ENCODE peak calls at places on chromosomes 13 and 19, in eight cellular contexts. One of them, this sample, is unnamed.

GRCh38 chr19:3801412-3802096 is 15.4 kb upstream of the MATK start:
- DNase-seq in CD8-positive, alpha-beta T cell: peak; percentile 66
- DNase-seq in SK-N-SH: peak; percentile 85
- DNase-seq in upper lobe of right lung: no peak
- DNase-seq in thoracic aorta: no peak
- DNase-seq in transverse colon: peak; percentile 37
- DNase-seq in cardiac muscle cell: peak; percentile 21
- DNase-seq in HepG2: no peak
- DNase-seq in this sample: peak; percentile 44

GRCh38 chr13:94088742-94089141 is 390.7 kb downstream of the DCT start:
- DNase-seq in CD8-positive, alpha-beta T cell: no peak
- DNase-seq in SK-N-SH: peak; percentile 8
- DNase-seq in upper lobe of right lung: no peak
- DNase-seq in thoracic aorta: no peak
- DNase-seq in transverse colon: no peak
- DNase-seq in cardiac muscle cell: no peak
- DNase-seq in HepG2: no peak
- DNase-seq in this sample: no peak

GRCh38 chr19:495440-496332 is 600 bp upstream of the MADCAM1 start:
- DNase-seq in CD8-positive, alpha-beta T cell: peak; percentile 41
- DNase-seq in SK-N-SH: peak; percentile 84
- DNase-seq in upper lobe of right lung: peak; percentile 67
- DNase-seq in thoracic aorta: no peak
- DNase-seq in transverse colon: no peak
- DNase-seq in cardiac muscle cell: peak; percentile 49
- DNase-seq in HepG2: no peak
- DNase-seq in this sample: peak; percentile 48

GRCh38 chr13:113573065-113573464 is 11.5 kb upstream of the TFDP1 start:
- DNase-seq in CD8-positive, alpha-beta T cell: no peak
- DNase-seq in SK-N-SH: no peak
- DNase-seq in upper lobe of right lung: no peak
- DNase-seq in thoracic aorta: no peak
- DNase-seq in transverse colon: no peak
- DNase-seq in cardiac muscle cell: no peak
- DNase-seq in HepG2: no peak
- DNase-seq in this sample: no peak

GRCh38 chr13:106484755-106485193 is 50.7 kb downstream of the EFNB2 start:
- DNase-seq in CD8-positive, alpha-beta T cell: no peak
- DNase-seq in SK-N-SH: no peak
- DNase-seq in upper lobe of right lung: no peak
- DNase-seq in thoracic aorta: no peak
- DNase-seq in transverse colon: no peak
- DNase-seq in cardiac muscle cell: peak; percentile 89
- DNase-seq in HepG2: no peak
- DNase-seq in this sample: no peak

GRCh38 chr19:19740755-19741154 is 7.8 kb upstream of the ZNF14 start:
- DNase-seq in CD8-positive, alpha-beta T cell: no peak
- DNase-seq in SK-N-SH: peak; percentile 8
- DNase-seq in upper lobe of right lung: no peak
- DNase-seq in thoracic aorta: no peak
- DNase-seq in transverse colon: no peak
- DNase-seq in cardiac muscle cell: no peak
- DNase-seq in HepG2: no peak
- DNase-seq in this sample: no peak

GRCh38 chr13:112444001-112444311 is 67.8 kb downstream of the SPACA7 start:
- DNase-seq in CD8-positive, alpha-beta T cell: no peak
- DNase-seq in SK-N-SH: peak; percentile 88
- DNase-seq in upper lobe of right lung: peak; percentile 82
- DNase-seq in thoracic aorta: no peak
- DNase-seq in transverse colon: peak; percentile 71
- DNase-seq in cardiac muscle cell: peak; percentile 62
- DNase-seq in HepG2: peak; percentile 44
- DNase-seq in this sample: no peak

GRCh38 chr19:10915511-10916091 is 12.8 kb downstream of the YIPF2 start:
- DNase-seq in CD8-positive, alpha-beta T cell: no peak
- DNase-seq in SK-N-SH: peak; percentile 68
- DNase-seq in upper lobe of right lung: no peak
- DNase-seq in thoracic aorta: no peak
- DNase-seq in transverse colon: no peak
- DNase-seq in cardiac muscle cell: peak; percentile 56
- DNase-seq in HepG2: no peak
- DNase-seq in this sample: no peak

GRCh38 chr13:51995677-51996551 is 15.3 kb downstream of the ATP7B start:
- DNase-seq in CD8-positive, alpha-beta T cell: no peak
- DNase-seq in SK-N-SH: no peak
- DNase-seq in upper lobe of right lung: no peak
- DNase-seq in thoracic aorta: no peak
- DNase-seq in transverse colon: peak; percentile 45
- DNase-seq in cardiac muscle cell: peak; percentile 80
- DNase-seq in HepG2: no peak
- DNase-seq in this sample: no peak

GRCh38 chr19:51799311-51799997 is 4.5 kb downstream of the FPR3 start:
- DNase-seq in CD8-positive, alpha-beta T cell: no peak
- DNase-seq in SK-N-SH: peak; percentile 14
- DNase-seq in upper lobe of right lung: peak; percentile 76
- DNase-seq in thoracic aorta: peak; percentile 71
- DNase-seq in transverse colon: peak; percentile 58
- DNase-seq in cardiac muscle cell: peak; percentile 100
- DNase-seq in HepG2: peak; percentile 35
- DNase-seq in this sample: no peak

GRCh38 chr13:30065181-30065580 is 214.8 kb upstream of the UBL3 start:
- DNase-seq in CD8-positive, alpha-beta T cell: no peak
- DNase-seq in SK-N-SH: no peak
- DNase-seq in upper lobe of right lung: no peak
- DNase-seq in thoracic aorta: no peak
- DNase-seq in transverse colon: no peak
- DNase-seq in cardiac muscle cell: no peak
- DNase-seq in HepG2: no peak
- DNase-seq in this sample: no peak

GRCh38 chr19:48325265-48325910 is at the start of gene EMP3:
- DNase-seq in CD8-positive, alpha-beta T cell: peak; percentile 91
- DNase-seq in SK-N-SH: no peak
- DNase-seq in upper lobe of right lung: peak; percentile 87
- DNase-seq in thoracic aorta: peak; percentile 53
- DNase-seq in transverse colon: peak; percentile 86
- DNase-seq in cardiac muscle cell: peak; percentile 95
- DNase-seq in HepG2: no peak
- DNase-seq in this sample: peak; percentile 84

GRCh38 chr13:20993661-20994440 is 67.5 kb downstream of the LATS2 start:
- DNase-seq in CD8-positive, alpha-beta T cell: no peak
- DNase-seq in SK-N-SH: no peak
- DNase-seq in upper lobe of right lung: no peak
- DNase-seq in thoracic aorta: no peak
- DNase-seq in transverse colon: no peak
- DNase-seq in cardiac muscle cell: peak; percentile 81
- DNase-seq in HepG2: no peak
- DNase-seq in this sample: no peak

GRCh38 chr19:2494084-2494446 is 18.1 kb downstream of the GADD45B start:
- DNase-seq in CD8-positive, alpha-beta T cell: peak; percentile 33
- DNase-seq in SK-N-SH: peak; percentile 75
- DNase-seq in upper lobe of right lung: no peak
- DNase-seq in thoracic aorta: no peak
- DNase-seq in transverse colon: no peak
- DNase-seq in cardiac muscle cell: peak; percentile 49
- DNase-seq in HepG2: no peak
- DNase-seq in this sample: no peak

GRCh38 chr13:112711528-112712265 is 21.9 kb downstream of the ATP11A start:
- DNase-seq in CD8-positive, alpha-beta T cell: no peak
- DNase-seq in SK-N-SH: no peak
- DNase-seq in upper lobe of right lung: peak; percentile 86
- DNase-seq in thoracic aorta: peak; percentile 74
- DNase-seq in transverse colon: peak; percentile 78
- DNase-seq in cardiac muscle cell: peak; percentile 99
- DNase-seq in HepG2: peak; percentile 76
- DNase-seq in this sample: no peak

GRCh38 chr19:58054792-58055482 is 4.1 kb upstream of the ZNF135 start:
- DNase-seq in CD8-positive, alpha-beta T cell: no peak
- DNase-seq in SK-N-SH: no peak
- DNase-seq in upper lobe of right lung: no peak
- DNase-seq in thoracic aorta: no peak
- DNase-seq in transverse colon: peak; percentile 14
- DNase-seq in cardiac muscle cell: peak; percentile 38
- DNase-seq in HepG2: no peak
- DNase-seq in this sample: no peak

GRCh38 chr19:34253711-34254551 is 423 bp upstream of the GARRE1 start:
- DNase-seq in CD8-positive, alpha-beta T cell: no peak
- DNase-seq in SK-N-SH: no peak
- DNase-seq in upper lobe of right lung: peak; percentile 96
- DNase-seq in thoracic aorta: peak; percentile 16
- DNase-seq in transverse colon: peak; percentile 92
- DNase-seq in cardiac muscle cell: no peak
- DNase-seq in HepG2: peak; percentile 66
- DNase-seq in this sample: no peak

GRCh38 chr13:66530686-66531085 is 699.5 kb downstream of the PCDH9 start:
- DNase-seq in CD8-positive, alpha-beta T cell: no peak
- DNase-seq in SK-N-SH: no peak
- DNase-seq in upper lobe of right lung: no peak
- DNase-seq in thoracic aorta: no peak
- DNase-seq in transverse colon: no peak
- DNase-seq in cardiac muscle cell: no peak
- DNase-seq in HepG2: no peak
- DNase-seq in this sample: no peak

GRCh38 chr13:66528139-66528538 is 702.0 kb downstream of the PCDH9 start:
- DNase-seq in CD8-positive, alpha-beta T cell: no peak
- DNase-seq in SK-N-SH: no peak
- DNase-seq in upper lobe of right lung: no peak
- DNase-seq in thoracic aorta: no peak
- DNase-seq in transverse colon: no peak
- DNase-seq in cardiac muscle cell: no peak
- DNase-seq in HepG2: no peak
- DNase-seq in this sample: no peak

GRCh38 chr13:66532146-66532545 is 698.0 kb downstream of the PCDH9 start:
- DNase-seq in CD8-positive, alpha-beta T cell: no peak
- DNase-seq in SK-N-SH: no peak
- DNase-seq in upper lobe of right lung: no peak
- DNase-seq in thoracic aorta: no peak
- DNase-seq in transverse colon: no peak
- DNase-seq in cardiac muscle cell: peak; percentile 30
- DNase-seq in HepG2: no peak
- DNase-seq in this sample: no peak

GRCh38 chr13:66530158-66530557 is 700.0 kb downstream of the PCDH9 start:
- DNase-seq in CD8-positive, alpha-beta T cell: no peak
- DNase-seq in SK-N-SH: no peak
- DNase-seq in upper lobe of right lung: no peak
- DNase-seq in thoracic aorta: no peak
- DNase-seq in transverse colon: no peak
- DNase-seq in cardiac muscle cell: no peak
- DNase-seq in HepG2: no peak
- DNase-seq in this sample: no peak

GRCh38 chr13:66528903-66529576 is 701.1 kb downstream of the PCDH9 start:
- DNase-seq in CD8-positive, alpha-beta T cell: no peak
- DNase-seq in SK-N-SH: no peak
- DNase-seq in upper lobe of right lung: no peak
- DNase-seq in thoracic aorta: no peak
- DNase-seq in transverse colon: no peak
- DNase-seq in cardiac muscle cell: no peak
- DNase-seq in HepG2: no peak
- DNase-seq in this sample: no peak
- H3K4me1 ChIP-seq in CD8-positive, alpha-beta T cell: no peaks in the 10 kb centered on the region
- H3K4me1 ChIP-seq in SK-N-SH: no peaks in the 10 kb centered on the region
- H3K4me1 ChIP-seq in upper lobe of right lung: no peaks in the 10 kb centered on the region
- H3K4me1 ChIP-seq in thoracic aorta: no peaks in the 10 kb centered on the region
- H3K4me1 ChIP-seq in transverse colon: no peaks in the 10 kb centered on the region
- H3K4me1 ChIP-seq in cardiac muscle cell: no peaks in the 10 kb centered on the region
- H3K4me1 ChIP-seq in HepG2: no peaks in the 10 kb centered on the region
- H3K4me1 ChIP-seq in this sample: no peaks in the 10 kb centered on the region

GRCh38 chr13:78603240-78603947 is at the start of gene POU4F1:
- DNase-seq in CD8-positive, alpha-beta T cell: peak; percentile 72
- DNase-seq in SK-N-SH: peak; percentile 90
- DNase-seq in upper lobe of right lung: no peak
- DNase-seq in thoracic aorta: no peak
- DNase-seq in transverse colon: peak; percentile 69
- DNase-seq in cardiac muscle cell: peak; percentile 32
- DNase-seq in HepG2: peak; percentile 72
- DNase-seq in this sample: peak; percentile 35
- H3K27ac ChIP-seq in CD8-positive, alpha-beta T cell: no peak within 1 kb of the TSS
- H3K27ac ChIP-seq in SK-N-SH: no peak within 1 kb of the TSS
- H3K27ac ChIP-seq in upper lobe of right lung: no peak within 1 kb of the TSS
- H3K27ac ChIP-seq in thoracic aorta: no peak within 1 kb of the TSS
- H3K27ac ChIP-seq in transverse colon: no peak within 1 kb of the TSS
- H3K27ac ChIP-seq in cardiac muscle cell: no peak within 1 kb of the TSS
- H3K27ac ChIP-seq in HepG2: no peak within 1 kb of the TSS
- H3K27ac ChIP-seq in this sample: no peak within 1 kb of the TSS

GRCh38 chr13:23966691-23967615 is 69.7 kb upstream of the C1QTNF9B start:
- DNase-seq in CD8-positive, alpha-beta T cell: no peak
- DNase-seq in SK-N-SH: no peak
- DNase-seq in upper lobe of right lung: no peak
- DNase-seq in thoracic aorta: no peak
- DNase-seq in transverse colon: no peak
- DNase-seq in cardiac muscle cell: peak; percentile 40
- DNase-seq in HepG2: no peak
- DNase-seq in this sample: no peak
- H3K4me3 ChIP-seq in CD8-positive, alpha-beta T cell: peak overlapping the region; percentile 40
- H3K4me3 ChIP-seq in SK-N-SH: no peak overlapping the region
- H3K4me3 ChIP-seq in upper lobe of right lung: peak overlapping the region; percentile 11
- H3K4me3 ChIP-seq in thoracic aorta: peak overlapping the region; percentile 37
- H3K4me3 ChIP-seq in transverse colon: peak overlapping the region; percentile 13
- H3K4me3 ChIP-seq in cardiac muscle cell: no peak overlapping the region
- H3K4me3 ChIP-seq in HepG2: no peak overlapping the region
- H3K4me3 ChIP-seq in this sample: peak overlapping the region; percentile 88

GRCh38 chr13:102235689-102236088 is 166.2 kb downstream of the FGF14 start:
- DNase-seq in CD8-positive, alpha-beta T cell: no peak
- DNase-seq in SK-N-SH: no peak
- DNase-seq in upper lobe of right lung: no peak
- DNase-seq in thoracic aorta: no peak
- DNase-seq in transverse colon: no peak
- DNase-seq in cardiac muscle cell: no peak
- DNase-seq in HepG2: no peak
- DNase-seq in this sample: no peak

GRCh38 chr13:102234618-102235017 is 167.2 kb downstream of the FGF14 start:
- DNase-seq in CD8-positive, alpha-beta T cell: no peak
- DNase-seq in SK-N-SH: no peak
- DNase-seq in upper lobe of right lung: no peak
- DNase-seq in thoracic aorta: no peak
- DNase-seq in transverse colon: no peak
- DNase-seq in cardiac muscle cell: no peak
- DNase-seq in HepG2: no peak
- DNase-seq in this sample: no peak

GRCh38 chr13:102233566-102234208 is 168.2 kb downstream of the FGF14 start:
- DNase-seq in CD8-positive, alpha-beta T cell: no peak
- DNase-seq in SK-N-SH: no peak
- DNase-seq in upper lobe of right lung: no peak
- DNase-seq in thoracic aorta: no peak
- DNase-seq in transverse colon: no peak
- DNase-seq in cardiac muscle cell: no peak
- DNase-seq in HepG2: no peak
- DNase-seq in this sample: no peak

GRCh38 chr13:102227696-102228095 is 174.2 kb downstream of the FGF14 start:
- DNase-seq in CD8-positive, alpha-beta T cell: no peak
- DNase-seq in SK-N-SH: no peak
- DNase-seq in upper lobe of right lung: no peak
- DNase-seq in thoracic aorta: no peak
- DNase-seq in transverse colon: no peak
- DNase-seq in cardiac muscle cell: no peak
- DNase-seq in HepG2: no peak
- DNase-seq in this sample: no peak

DNA sequence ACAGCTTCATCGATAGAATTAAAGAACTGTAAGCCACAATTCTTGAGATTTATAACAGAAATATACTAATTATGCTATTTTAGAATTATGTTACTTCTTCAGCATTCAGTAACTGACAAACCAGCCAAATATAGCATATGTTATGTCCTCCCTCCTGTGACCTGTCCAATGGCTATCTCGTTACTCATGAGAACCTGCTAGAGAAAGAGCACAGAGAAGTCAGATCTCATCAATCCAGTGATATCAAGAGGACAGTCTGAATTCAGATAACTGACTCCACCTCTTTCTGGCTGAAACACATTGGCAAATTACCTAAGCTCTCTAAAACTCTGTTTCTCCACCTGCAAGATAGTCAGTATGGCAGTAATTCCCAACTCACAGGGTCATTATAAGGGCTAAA is 170.4 kb downstream of the FGF14 start:
- DNase-seq in CD8-positive, alpha-beta T cell: no peak
- DNase-seq in SK-N-SH: no peak
- DNase-seq in upper lobe of right lung: no peak
- DNase-seq in thoracic aorta: no peak
- DNase-seq in transverse colon: no peak
- DNase-seq in cardiac muscle cell: no peak
- DNase-seq in HepG2: no peak
- DNase-seq in this sample: no peak
- H3K4me1 ChIP-seq in CD8-positive, alpha-beta T cell: no peaks in the 10 kb centered on the region
- H3K4me1 ChIP-seq in SK-N-SH: no peaks in the 10 kb centered on the region
- H3K4me1 ChIP-seq in upper lobe of right lung: no peaks in the 10 kb centered on the region
- H3K4me1 ChIP-seq in thoracic aorta: no peaks in the 10 kb centered on the region
- H3K4me1 ChIP-seq in transverse colon: no peaks in the 10 kb centered on the region
- H3K4me1 ChIP-seq in cardiac muscle cell: no peaks in the 10 kb centered on the region
- H3K4me1 ChIP-seq in HepG2: peaks cover 14% of the 10 kb centered on the region
- H3K4me1 ChIP-seq in this sample: no peaks in the 10 kb centered on the region